ENCODE peak calls at places on chromosomes 7 and 10, in four cellular contexts. X, G, U and E are unnamed samples.

GRCh38 chr10:1116051-1116450 is 59.9 kb downstream of the WDR37 start:
- DNase-seq in X (no peak), U (no peak), G (no peak), E (no peak)

GRCh38 chr10:131312261-131312801 is 810 bp upstream of the TCERG1L start:
- DNase-seq in G (peak; percentile 8), X (no peak), U (peak; percentile 74), E (no peak)

GRCh38 chr7:64313740-64314491 is at the start of gene ZNF736:
- DNase-seq in U (peak; percentile 95), X (peak; percentile 97), G (peak; percentile 92), E (peak; percentile 96)

GRCh38 chr7:47577351-47577919 is 4.5 kb downstream of the TNS3 start:
- DNase-seq in X (no peak), G (no peak), U (no peak), E (no peak)

GRCh38 chr10:91634246-91634645 is 1.4 kb upstream of the PPP1R3C start:
- DNase-seq in U (no peak), G (no peak), X (no peak), E (no peak)

GRCh38 chr10:1102836-1103235 is 46.7 kb downstream of the WDR37 start:
- DNase-seq in G (no peak), U (no peak), X (no peak), E (no peak)

GRCh38 chr7:37182011-37182478 is 266.6 kb downstream of the ELMO1 start:
- DNase-seq in G (peak; percentile 82), U (peak; percentile 86), X (peak; percentile 91), E (peak; percentile 80)

GRCh38 chr7:23299770-23300300 is 696 bp downstream of the MALSU1 start:
- DNase-seq in X (no peak), G (no peak), U (no peak), E (no peak)

GRCh38 chr10:69893271-69893900 is 91.7 kb downstream of the COL13A1 start:
- DNase-seq in G (no peak), U (peak; percentile 43), X (no peak), E (no peak)

GRCh38 chr7:30519122-30519521 is 14.5 kb upstream of the GGCT start:
- DNase-seq in U (no peak), X (no peak), G (no peak), E (no peak)

GRCh38 chr10:122844146-122844545 is 1.5 kb downstream of the CUZD1 start:
- DNase-seq in G (no peak), X (no peak), U (no peak), E (no peak)

GRCh38 chr10:11539191-11539868 is 72.1 kb downstream of the USP6NL start:
- DNase-seq in G (no peak), X (peak; percentile 52), U (no peak), E (no peak)

GRCh38 chr7:38367301-38367700 is 93.9 kb upstream of the TARP start:
- DNase-seq in U (no peak), G (peak; percentile 42), X (no peak), E (no peak)

GRCh38 chr10:13062813-13063212 is 37.1 kb upstream of the OPTN start:
- DNase-seq in G (no peak), X (no peak), U (no peak), E (no peak)

GRCh38 chr10:122307669-122308486 is 36.8 kb downstream of the BTBD16 start:
- DNase-seq in G (no peak), U (peak; percentile 92), X (no peak), E (no peak)

GRCh38 chr10:77099136-77099535 is 538.5 kb downstream of the KCNMA1 start:
- DNase-seq in U (no peak), G (no peak), X (no peak), E (no peak)

GRCh38 chr7:131619336-131620305 is 63.2 kb upstream of the PODXL start:
- DNase-seq in X (no peak), U (no peak), G (no peak), E (no peak)

GRCh38 chr7:82677064-82677463 is 233.5 kb upstream of the CACNA2D1 start:
- DNase-seq in U (no peak), X (peak; percentile 24), G (no peak), E (no peak)

GRCh38 chr7:66682350-66683093 is 53.8 kb downstream of the KCTD7 start:
- DNase-seq in G (no peak), U (peak; percentile 76), X (no peak), E (no peak)

GRCh38 chr7:143408686-143409551 is at the start of gene EPHA1:
- DNase-seq in G (peak; percentile 50), X (no peak), U (peak; percentile 83), E (peak; percentile 1)

GRCh38 chr10:43842496-43842895 is 193.8 kb upstream of the ZNF32 start:
- DNase-seq in G (no peak), U (no peak), X (no peak), E (no peak)

GRCh38 chr7:7181519-7182155 is 707 bp upstream of the C1GALT1 start:
- DNase-seq in X (peak; percentile 70), U (no peak), G (peak; percentile 64), E (peak; percentile 75)

GRCh38 chr7:150473902-150474301 is 23.5 kb downstream of the GIMAP8 start:
- DNase-seq in X (no peak), G (no peak), U (no peak), E (no peak)

GRCh38 chr7:42445691-42446090 is 208.7 kb upstream of the GLI3 start:
- DNase-seq in X (no peak), U (no peak), G (no peak), E (no peak)

GRCh38 chr10:6416892-6417512 is 163.1 kb downstream of the PRKCQ start:
- DNase-seq in U (no peak), G (peak; percentile 44), X (peak; percentile 67), E (peak; percentile 59)

GRCh38 chr7:107773027-107773426 is 29.1 kb downstream of the CBLL1 start:
- DNase-seq in U (no peak), X (no peak), G (no peak), E (no peak)

GRCh38 chr7:130131964-130132875 is 61.9 kb downstream of the KLHDC10 start:
- DNase-seq in X (no peak), G (no peak), U (no peak), E (no peak)

GRCh38 chr10:120011359-120012132 is 119.0 kb downstream of the SEC23IP start:
- DNase-seq in U (peak; percentile 73), X (no peak), G (no peak), E (no peak)

GRCh38 chr10:84948644-84949043 is 620.3 kb downstream of the CCSER2 start:
- DNase-seq in X (no peak), G (no peak), U (no peak), E (no peak)

GRCh38 chr7:43470110-43470509 is 112.8 kb upstream of the STK17A start:
- DNase-seq in X (no peak), G (no peak), U (no peak), E (no peak)

GRCh38 chr7:140229591-140230516 is 53.1 kb upstream of the KDM7A start:
- DNase-seq in U (peak; percentile 80), X (no peak), G (peak; percentile 80), E (no peak)